ENCODE peak calls at places on chromosomes 12 and 14, in seven cellular contexts. One of them, this sample, is unnamed.

GRCh38 chr14:100841445-100842403 is 15.8 kb downstream of the MEG3 start:
- DNase-seq in nucleus accumbens: no peak
- DNase-seq in naive thymus-derived CD8-positive, alpha-beta T cell: no peak
- DNase-seq in A549: no peak
- DNase-seq in mesenchymal stem cell: no peak
- DNase-seq in HepG2: no peak
- DNase-seq in thyroid gland: no peak
- DNase-seq in this sample: no peak

GRCh38 chr12:59396519-59396918 is 199.3 kb upstream of the SLC16A7 start:
- DNase-seq in HepG2: no peak
- DNase-seq in nucleus accumbens: no peak
- DNase-seq in thyroid gland: no peak
- DNase-seq in mesenchymal stem cell: no peak
- DNase-seq in A549: no peak
- DNase-seq in naive thymus-derived CD8-positive, alpha-beta T cell: no peak
- DNase-seq in this sample: peak

GRCh38 chr12:70351076-70351475 is 15.0 kb upstream of the KCNMB4 start:
- DNase-seq in nucleus accumbens: no peak
- DNase-seq in thyroid gland: no peak
- DNase-seq in HepG2: no peak
- DNase-seq in A549: no peak
- DNase-seq in mesenchymal stem cell: no peak
- DNase-seq in naive thymus-derived CD8-positive, alpha-beta T cell: no peak
- DNase-seq in this sample: no peak

GRCh38 chr14:33669111-33669510 is 281.8 kb downstream of the EGLN3 start:
- DNase-seq in mesenchymal stem cell: no peak
- DNase-seq in nucleus accumbens: no peak
- DNase-seq in thyroid gland: no peak
- DNase-seq in naive thymus-derived CD8-positive, alpha-beta T cell: no peak
- DNase-seq in HepG2: no peak
- DNase-seq in A549: no peak
- DNase-seq in this sample: no peak

GRCh38 chr12:102958073-102958829 is 777 bp downstream of the ASCL1 start:
- DNase-seq in naive thymus-derived CD8-positive, alpha-beta T cell: no peak
- DNase-seq in thyroid gland: peak
- DNase-seq in HepG2: no peak
- DNase-seq in A549: peak
- DNase-seq in mesenchymal stem cell: peak
- DNase-seq in nucleus accumbens: no peak
- DNase-seq in this sample: no peak

GRCh38 chr14:105086833-105087307 is 21.6 kb upstream of the GPR132 start:
- DNase-seq in mesenchymal stem cell: peak
- DNase-seq in HepG2: peak
- DNase-seq in A549: peak
- DNase-seq in naive thymus-derived CD8-positive, alpha-beta T cell: peak
- DNase-seq in thyroid gland: peak
- DNase-seq in nucleus accumbens: no peak
- DNase-seq in this sample: peak

GRCh38 chr12:124105546-124105945 is 132.5 kb downstream of the ZNF664 start:
- DNase-seq in thyroid gland: no peak
- DNase-seq in naive thymus-derived CD8-positive, alpha-beta T cell: no peak
- DNase-seq in mesenchymal stem cell: no peak
- DNase-seq in nucleus accumbens: no peak
- DNase-seq in A549: no peak
- DNase-seq in HepG2: no peak
- DNase-seq in this sample: no peak

GRCh38 chr12:40049268-40049667 is 56.6 kb downstream of the SLC2A13 start:
- DNase-seq in thyroid gland: no peak
- DNase-seq in nucleus accumbens: no peak
- DNase-seq in HepG2: no peak
- DNase-seq in A549: no peak
- DNase-seq in naive thymus-derived CD8-positive, alpha-beta T cell: no peak
- DNase-seq in mesenchymal stem cell: no peak
- DNase-seq in this sample: no peak

GRCh38 chr14:97233319-97233980 is 436.3 kb downstream of the VRK1 start:
- DNase-seq in HepG2: no peak
- DNase-seq in thyroid gland: no peak
- DNase-seq in nucleus accumbens: no peak
- DNase-seq in naive thymus-derived CD8-positive, alpha-beta T cell: no peak
- DNase-seq in mesenchymal stem cell: no peak
- DNase-seq in A549: no peak
- DNase-seq in this sample: no peak

GRCh38 chr14:77123381-77124344 is 17.9 kb downstream of the ZDHHC22 start:
- DNase-seq in nucleus accumbens: no peak
- DNase-seq in thyroid gland: peak
- DNase-seq in mesenchymal stem cell: no peak
- DNase-seq in A549: no peak
- DNase-seq in HepG2: no peak
- DNase-seq in naive thymus-derived CD8-positive, alpha-beta T cell: no peak
- DNase-seq in this sample: peak

GRCh38 chr14:83297361-83297760 is 1763.7 kb upstream of the SEL1L start:
- DNase-seq in thyroid gland: no peak
- DNase-seq in nucleus accumbens: no peak
- DNase-seq in mesenchymal stem cell: no peak
- DNase-seq in naive thymus-derived CD8-positive, alpha-beta T cell: no peak
- DNase-seq in A549: no peak
- DNase-seq in HepG2: no peak
- DNase-seq in this sample: no peak

GRCh38 chr12:19431407-19432308 is 7.6 kb upstream of the AEBP2 start:
- DNase-seq in nucleus accumbens: no peak
- DNase-seq in HepG2: no peak
- DNase-seq in thyroid gland: no peak
- DNase-seq in A549: no peak
- DNase-seq in naive thymus-derived CD8-positive, alpha-beta T cell: no peak
- DNase-seq in mesenchymal stem cell: peak
- DNase-seq in this sample: no peak

GRCh38 chr14:45125754-45126153 is 8.5 kb downstream of the FKBP3 start:
- DNase-seq in HepG2: no peak
- DNase-seq in nucleus accumbens: no peak
- DNase-seq in A549: no peak
- DNase-seq in thyroid gland: no peak
- DNase-seq in mesenchymal stem cell: no peak
- DNase-seq in naive thymus-derived CD8-positive, alpha-beta T cell: no peak
- DNase-seq in this sample: no peak

GRCh38 chr14:80977103-80977728 is 21.8 kb downstream of the TSHR start:
- DNase-seq in mesenchymal stem cell: no peak
- DNase-seq in A549: no peak
- DNase-seq in HepG2: no peak
- DNase-seq in naive thymus-derived CD8-positive, alpha-beta T cell: no peak
- DNase-seq in nucleus accumbens: no peak
- DNase-seq in thyroid gland: no peak
- DNase-seq in this sample: no peak

GRCh38 chr14:104288272-104288671 is 149.9 kb downstream of the KIF26A start:
- DNase-seq in naive thymus-derived CD8-positive, alpha-beta T cell: no peak
- DNase-seq in thyroid gland: no peak
- DNase-seq in HepG2: no peak
- DNase-seq in nucleus accumbens: no peak
- DNase-seq in A549: no peak
- DNase-seq in mesenchymal stem cell: no peak
- DNase-seq in this sample: no peak

GRCh38 chr12:50927766-50928224 is 24.5 kb upstream of the HIGD1C start:
- DNase-seq in nucleus accumbens: no peak
- DNase-seq in A549: no peak
- DNase-seq in HepG2: no peak
- DNase-seq in thyroid gland: peak
- DNase-seq in mesenchymal stem cell: no peak
- DNase-seq in naive thymus-derived CD8-positive, alpha-beta T cell: no peak
- DNase-seq in this sample: no peak

GRCh38 chr14:103091041-103091882 is 3.3 kb upstream of the EXOC3L4 start:
- DNase-seq in naive thymus-derived CD8-positive, alpha-beta T cell: peak
- DNase-seq in A549: peak
- DNase-seq in nucleus accumbens: no peak
- DNase-seq in mesenchymal stem cell: peak
- DNase-seq in HepG2: no peak
- DNase-seq in thyroid gland: peak
- DNase-seq in this sample: peak

GRCh38 chr12:3604750-3605638 is 114.0 kb downstream of the PRMT8 start:
- DNase-seq in HepG2: no peak
- DNase-seq in naive thymus-derived CD8-positive, alpha-beta T cell: no peak
- DNase-seq in A549: no peak
- DNase-seq in nucleus accumbens: no peak
- DNase-seq in thyroid gland: peak
- DNase-seq in mesenchymal stem cell: no peak
- DNase-seq in this sample: peak

GRCh38 chr12:94390130-94390485 is 69.6 kb downstream of the CEP83 start:
- DNase-seq in A549: no peak
- DNase-seq in naive thymus-derived CD8-positive, alpha-beta T cell: no peak
- DNase-seq in HepG2: no peak
- DNase-seq in thyroid gland: no peak
- DNase-seq in mesenchymal stem cell: no peak
- DNase-seq in nucleus accumbens: no peak
- DNase-seq in this sample: no peak